ENCODE peak calls at places on chromosomes 1 and 21, in six cellular contexts. One of them, this sample, is unnamed.
A peak's percentile ranks its signal among the peaks of the same experiment; 100 is the strongest.

GRCh38 chr1:37294514-37294913 is 179.9 kb upstream of the ZC3H12A start:
- DNase-seq in fibroblast of the conjunctiva: no peak
- DNase-seq in T-cell: no peak
- DNase-seq in endothelial cell of umbilical vein: no peak
- DNase-seq in amniotic stem cell: no peak
- DNase-seq in stomach: no peak
- DNase-seq in this sample: no peak

GRCh38 chr1:108830119-108831008 is 26.5 kb downstream of the AKNAD1 start:
- DNase-seq in fibroblast of the conjunctiva: peak; percentile 62
- DNase-seq in T-cell: no peak
- DNase-seq in endothelial cell of umbilical vein: peak; percentile 94
- DNase-seq in amniotic stem cell: peak; percentile 89
- DNase-seq in stomach: peak; percentile 60
- DNase-seq in this sample: no peak

GRCh38 chr1:160284220-160284781 is 632 bp downstream of the PEX19 start:
- DNase-seq in fibroblast of the conjunctiva: peak; percentile 75
- DNase-seq in T-cell: no peak
- DNase-seq in endothelial cell of umbilical vein: peak; percentile 75
- DNase-seq in amniotic stem cell: peak; percentile 9
- DNase-seq in stomach: peak; percentile 28
- DNase-seq in this sample: no peak

GRCh38 chr1:94384485-94385353 is 33.5 kb upstream of the ABCD3 start:
- DNase-seq in fibroblast of the conjunctiva: no peak
- DNase-seq in T-cell: no peak
- DNase-seq in endothelial cell of umbilical vein: peak; percentile 28
- DNase-seq in amniotic stem cell: no peak
- DNase-seq in stomach: peak; percentile 51
- DNase-seq in this sample: peak; percentile 13

GRCh38 chr1:98732985-98733781 is 71.7 kb downstream of the SNX7 start:
- DNase-seq in fibroblast of the conjunctiva: no peak
- DNase-seq in T-cell: no peak
- DNase-seq in endothelial cell of umbilical vein: no peak
- DNase-seq in amniotic stem cell: no peak
- DNase-seq in stomach: no peak
- DNase-seq in this sample: no peak

GRCh38 chr1:171251741-171252300 is 3.5 kb downstream of the FMO1 start:
- DNase-seq in fibroblast of the conjunctiva: peak; percentile 18
- DNase-seq in T-cell: no peak
- DNase-seq in endothelial cell of umbilical vein: peak; percentile 30
- DNase-seq in amniotic stem cell: no peak
- DNase-seq in stomach: no peak
- DNase-seq in this sample: no peak

GRCh38 chr1:36517019-36517387 is 34.3 kb upstream of the CSF3R start:
- DNase-seq in fibroblast of the conjunctiva: no peak
- DNase-seq in T-cell: no peak
- DNase-seq in endothelial cell of umbilical vein: no peak
- DNase-seq in amniotic stem cell: no peak
- DNase-seq in stomach: no peak
- DNase-seq in this sample: no peak

GRCh38 chr1:218823291-218823900 is 350.3 kb upstream of the LYPLAL1 start:
- DNase-seq in fibroblast of the conjunctiva: peak; percentile 57
- DNase-seq in T-cell: no peak
- DNase-seq in endothelial cell of umbilical vein: no peak
- DNase-seq in amniotic stem cell: peak; percentile 42
- DNase-seq in stomach: no peak
- DNase-seq in this sample: no peak

GRCh38 chr1:153548722-153549695 is at the start of gene S100A3:
- DNase-seq in fibroblast of the conjunctiva: no peak
- DNase-seq in T-cell: no peak
- DNase-seq in endothelial cell of umbilical vein: peak; percentile 86
- DNase-seq in amniotic stem cell: peak; percentile 73
- DNase-seq in stomach: peak; percentile 35
- DNase-seq in this sample: no peak

GRCh38 chr1:2133039-2133878 is 61.3 kb downstream of the FAAP20 start:
- DNase-seq in fibroblast of the conjunctiva: peak; percentile 99
- DNase-seq in T-cell: peak; percentile 96
- DNase-seq in endothelial cell of umbilical vein: peak; percentile 96
- DNase-seq in amniotic stem cell: peak; percentile 98
- DNase-seq in stomach: peak; percentile 98
- DNase-seq in this sample: peak; percentile 96

GRCh38 chr21:25961042-25961441 is 209.5 kb downstream of the APP start:
- DNase-seq in fibroblast of the conjunctiva: no peak
- DNase-seq in T-cell: no peak
- DNase-seq in endothelial cell of umbilical vein: peak; percentile 55
- DNase-seq in amniotic stem cell: no peak
- DNase-seq in stomach: no peak
- DNase-seq in this sample: no peak

GRCh38 chr1:226826479-226827245 is 43.8 kb upstream of the PSEN2 start:
- DNase-seq in fibroblast of the conjunctiva: no peak
- DNase-seq in T-cell: no peak
- DNase-seq in endothelial cell of umbilical vein: no peak
- DNase-seq in amniotic stem cell: no peak
- DNase-seq in stomach: no peak
- DNase-seq in this sample: no peak

GRCh38 chr21:33976082-33976979 is 60.7 kb upstream of the ATP5PO start:
- DNase-seq in fibroblast of the conjunctiva: peak; percentile 84
- DNase-seq in T-cell: no peak
- DNase-seq in endothelial cell of umbilical vein: no peak
- DNase-seq in amniotic stem cell: peak; percentile 88
- DNase-seq in stomach: no peak
- DNase-seq in this sample: peak; percentile 32

GRCh38 chr1:2882968-2883696 is 81.6 kb upstream of the TTC34 start:
- DNase-seq in fibroblast of the conjunctiva: no peak
- DNase-seq in T-cell: no peak
- DNase-seq in endothelial cell of umbilical vein: no peak
- DNase-seq in amniotic stem cell: no peak
- DNase-seq in stomach: no peak
- DNase-seq in this sample: no peak

GRCh38 chr1:31264790-31265386 is 25.2 kb upstream of the NKAIN1 start:
- DNase-seq in fibroblast of the conjunctiva: no peak
- DNase-seq in T-cell: no peak
- DNase-seq in endothelial cell of umbilical vein: no peak
- DNase-seq in amniotic stem cell: no peak
- DNase-seq in stomach: peak; percentile 32
- DNase-seq in this sample: no peak

GRCh38 chr1:181152892-181153633 is 64.6 kb downstream of the IER5 start:
- DNase-seq in fibroblast of the conjunctiva: no peak
- DNase-seq in T-cell: no peak
- DNase-seq in endothelial cell of umbilical vein: peak; percentile 98
- DNase-seq in amniotic stem cell: no peak
- DNase-seq in stomach: peak; percentile 85
- DNase-seq in this sample: no peak

GRCh38 chr1:24714859-24715520 is 30.3 kb upstream of the CLIC4 start:
- DNase-seq in fibroblast of the conjunctiva: no peak
- DNase-seq in T-cell: no peak
- DNase-seq in endothelial cell of umbilical vein: no peak
- DNase-seq in amniotic stem cell: no peak
- DNase-seq in stomach: no peak
- DNase-seq in this sample: no peak

GRCh38 chr1:30145723-30146263 is 577.6 kb downstream of the MATN1 start:
- DNase-seq in fibroblast of the conjunctiva: no peak
- DNase-seq in T-cell: no peak
- DNase-seq in endothelial cell of umbilical vein: no peak
- DNase-seq in amniotic stem cell: no peak
- DNase-seq in stomach: no peak
- DNase-seq in this sample: no peak

GRCh38 chr21:26964379-26964778 is 2.5 kb downstream of the ADAMTS5 start:
- DNase-seq in fibroblast of the conjunctiva: peak; percentile 40
- DNase-seq in T-cell: no peak
- DNase-seq in endothelial cell of umbilical vein: no peak
- DNase-seq in amniotic stem cell: no peak
- DNase-seq in stomach: peak; percentile 28
- DNase-seq in this sample: no peak

GRCh38 chr1:99766378-99766800 is at the start of gene FRRS1:
- DNase-seq in fibroblast of the conjunctiva: peak; percentile 50
- DNase-seq in T-cell: peak; percentile 3
- DNase-seq in endothelial cell of umbilical vein: peak; percentile 60
- DNase-seq in amniotic stem cell: peak; percentile 56
- DNase-seq in stomach: peak; percentile 74
- DNase-seq in this sample: peak; percentile 30

GRCh38 chr1:24373044-24373443 is 40.5 kb downstream of the STPG1 start:
- DNase-seq in fibroblast of the conjunctiva: no peak
- DNase-seq in T-cell: no peak
- DNase-seq in endothelial cell of umbilical vein: no peak
- DNase-seq in amniotic stem cell: no peak
- DNase-seq in stomach: no peak
- DNase-seq in this sample: no peak

GRCh38 chr1:43930168-43930948 is 3.2 kb upstream of the ARTN start:
- DNase-seq in fibroblast of the conjunctiva: no peak
- DNase-seq in T-cell: no peak
- DNase-seq in endothelial cell of umbilical vein: no peak
- DNase-seq in amniotic stem cell: no peak
- DNase-seq in stomach: no peak
- DNase-seq in this sample: no peak

GRCh38 chr21:41319273-41319672 is 2.7 kb downstream of the FAM3B start:
- DNase-seq in fibroblast of the conjunctiva: no peak
- DNase-seq in T-cell: no peak
- DNase-seq in endothelial cell of umbilical vein: no peak
- DNase-seq in amniotic stem cell: no peak
- DNase-seq in stomach: no peak
- DNase-seq in this sample: no peak